ENCODE peak calls at places on chromosomes 2 and 18, in five cellular contexts. V is A549, M is K562, A is GM23338, T is GM12878. O is an unnamed sample.

GRCh38 chr18:26309283-26309682 is 83.0 kb downstream of the TAF4B start:
- DNase-seq in V (no peak), M (no peak), A (no peak), T (no peak), O (no peak)

GRCh38 chr2:189952536-189953109 is 109.9 kb downstream of the MSTN start:
- DNase-seq in V (no peak), M (no peak), A (no peak), T (peak; percentile 65), O (no peak)

GRCh38 chr2:224576098-224576715 is 9.0 kb downstream of the CUL3 start:
- DNase-seq in V (no peak), M (no peak), A (no peak), T (peak; percentile 43), O (no peak)

GRCh38 chr2:23312996-23313606 is 71.9 kb upstream of the KLHL29 start:
- DNase-seq in V (peak; percentile 28), M (peak; percentile 75), A (peak; percentile 84), T (peak; percentile 5), O (no peak)

GRCh38 chr18:23141022-23141999 is 6.0 kb downstream of the CABLES1 start:
- DNase-seq in V (no peak), M (no peak), A (no peak), T (no peak), O (peak; percentile 93)

GRCh38 chr18:13447621-13448020 is 229.1 kb downstream of the LDLRAD4 start:
- DNase-seq in V (peak; percentile 70), M (no peak), A (peak; percentile 48), T (no peak), O (no peak)

GRCh38 chr18:32418148-32418547 is 52.5 kb downstream of the GAREM1 start:
- DNase-seq in V (no peak), M (no peak), A (no peak), T (no peak), O (peak; percentile 25)

GRCh38 chr2:233247744-233248143 is 3.7 kb upstream of the ATG16L1 start:
- DNase-seq in V (peak; percentile 89), M (peak; percentile 23), A (no peak), T (no peak), O (peak; percentile 61)

GRCh38 chr18:55243852-55244251 is 284.6 kb upstream of the CCDC68 start:
- DNase-seq in V (no peak), M (no peak), A (no peak), T (no peak), O (no peak)

GRCh38 chr2:166092889-166093288 is 34.9 kb downstream of the SCN1A start:
- DNase-seq in V (no peak), M (no peak), A (no peak), T (no peak), O (no peak)

GRCh38 chr2:178834086-178834485 is 26.9 kb upstream of the TTN start:
- DNase-seq in V (no peak), M (no peak), A (no peak), T (no peak), O (no peak)

GRCh38 chr2:15828576-15828975 is 111.8 kb upstream of the MYCN start:
- DNase-seq in V (no peak), M (no peak), A (no peak), T (no peak), O (no peak)

GRCh38 chr2:122018736-122019135 is 263.3 kb downstream of the TSN start:
- DNase-seq in V (no peak), M (no peak), A (no peak), T (no peak), O (no peak)

GRCh38 chr18:79620586-79621165 is 58.9 kb upstream of the CTDP1 start:
- DNase-seq in V (no peak), M (no peak), A (no peak), T (no peak), O (no peak)

GRCh38 chr18:52242711-52243110 is 97.3 kb upstream of the DCC start:
- DNase-seq in V (no peak), M (no peak), A (no peak), T (no peak), O (no peak)

GRCh38 chr18:62848946-62849345 is 133.6 kb downstream of the PHLPP1 start:
- DNase-seq in V (no peak), M (no peak), A (no peak), T (no peak), O (no peak)

GRCh38 chr2:178306351-178307073 is 112.2 kb downstream of the OSBPL6 start:
- DNase-seq in V (peak; percentile 62), M (peak; percentile 47), A (peak; percentile 84), T (peak; percentile 31), O (peak; percentile 62)

GRCh38 chr2:25341031-25341727 is 546 bp downstream of the DNMT3A start:
- DNase-seq in V (no peak), M (peak; percentile 65), A (no peak), T (no peak), O (no peak)

DNA sequence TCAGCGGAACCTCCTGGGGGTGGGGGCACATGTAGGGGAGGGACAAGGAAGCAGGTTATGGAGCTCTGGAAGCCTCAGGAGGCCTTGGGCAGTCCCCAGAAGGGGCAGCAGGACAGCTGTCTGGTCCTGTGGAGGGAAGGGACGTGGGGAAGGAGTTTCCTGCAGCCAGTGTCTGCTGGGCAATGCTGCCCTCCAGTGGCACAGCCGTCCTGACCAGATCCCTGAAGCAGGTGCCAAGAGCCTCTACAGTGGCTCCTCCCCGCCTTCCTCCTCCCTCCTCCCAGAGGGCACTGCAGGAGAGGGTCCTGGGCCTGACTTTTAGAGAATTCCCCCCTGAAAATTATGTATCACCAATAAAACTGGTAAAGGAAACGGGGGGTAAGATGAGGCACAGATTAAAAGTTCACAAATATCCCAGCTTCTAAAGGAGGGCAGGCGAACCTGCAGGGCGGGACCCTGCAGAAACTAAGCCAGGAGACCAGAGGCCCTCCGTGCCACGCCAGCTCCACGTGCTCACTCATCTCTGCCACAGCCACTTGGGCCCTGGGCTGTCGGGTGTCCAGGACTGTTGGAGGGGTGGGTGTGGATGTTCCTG is 258.5 kb downstream of the TWIST2 start:
- DNase-seq in V (peak; percentile 73), M (peak; percentile 34), A (peak; percentile 52), T (no peak), O (peak; percentile 43)
- TF ChIP-seq JUNB in V (no peak), M (no peak), A (no peak), T (no peak), O (no peak)

DNA sequence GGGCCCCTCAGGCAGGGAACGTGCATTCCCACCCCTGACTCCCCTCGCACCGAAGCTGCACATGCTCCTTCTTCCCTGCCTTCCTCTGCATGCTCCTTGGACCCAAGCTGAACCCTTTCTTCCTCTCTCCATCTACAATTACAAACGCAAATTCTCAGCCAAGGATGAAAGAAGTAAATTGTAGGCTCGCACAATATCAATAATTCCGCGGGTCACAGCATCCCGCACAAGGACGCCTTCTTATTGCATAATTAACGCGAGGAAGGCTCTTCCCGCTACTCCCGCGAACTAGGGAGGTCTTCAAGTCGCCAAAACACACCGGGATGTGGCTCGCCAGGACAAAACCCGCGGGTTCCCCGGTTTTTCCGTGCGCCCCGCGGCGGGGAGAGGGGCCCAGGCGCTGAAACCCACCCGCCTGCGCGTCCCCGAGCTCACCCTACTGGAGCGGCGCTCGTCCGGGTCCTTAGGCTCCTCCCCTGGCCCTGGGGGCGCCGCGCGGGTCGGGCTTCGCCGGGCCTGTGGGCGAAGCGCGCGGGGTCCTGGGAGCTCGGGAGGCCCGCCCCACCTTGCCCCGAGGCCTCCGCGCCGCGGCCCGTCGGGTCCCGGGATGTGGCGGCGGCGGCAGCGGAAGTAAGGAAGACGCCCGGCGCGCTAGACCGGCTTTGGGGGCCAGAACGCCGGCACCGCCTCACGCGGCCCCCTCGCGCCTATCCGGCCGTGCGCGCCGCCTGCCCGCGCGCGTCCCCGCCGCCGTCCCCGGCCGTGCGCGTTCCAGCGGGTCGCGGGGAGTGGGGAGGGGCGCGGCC is at the start of gene CHST10:
- DNase-seq in V (peak; percentile 59), M (peak; percentile 92), A (peak; percentile 73), T (no peak), O (peak; percentile 42)
- H3K27ac ChIP-seq in V (peak within 1 kb of the TSS; percentile 86), M (peak within 1 kb of the TSS; percentile 79), A (peak within 1 kb of the TSS; percentile 71), T (peak within 1 kb of the TSS; percentile 47), O (peak within 1 kb of the TSS; percentile 39)

GRCh38 chr2:68027959-68028358 is 34.8 kb downstream of the C1D start:
- DNase-seq in V (no peak), M (no peak), A (no peak), T (no peak), O (no peak)
- TF ChIP-seq JUNB in V (no peak), M (no peak), A (no peak), T (no peak), O (no peak)

GRCh38 chr2:113157897-113158753 is 15.6 kb upstream of the PSD4 start:
- DNase-seq in V (peak; percentile 26), M (no peak), A (no peak), T (no peak), O (no peak)
- H3K27ac ChIP-seq in V (peak overlapping the region; percentile 85), M (no peak overlapping the region), A (no peak overlapping the region), T (no peak overlapping the region), O (peak overlapping the region; percentile 51)

DNA sequence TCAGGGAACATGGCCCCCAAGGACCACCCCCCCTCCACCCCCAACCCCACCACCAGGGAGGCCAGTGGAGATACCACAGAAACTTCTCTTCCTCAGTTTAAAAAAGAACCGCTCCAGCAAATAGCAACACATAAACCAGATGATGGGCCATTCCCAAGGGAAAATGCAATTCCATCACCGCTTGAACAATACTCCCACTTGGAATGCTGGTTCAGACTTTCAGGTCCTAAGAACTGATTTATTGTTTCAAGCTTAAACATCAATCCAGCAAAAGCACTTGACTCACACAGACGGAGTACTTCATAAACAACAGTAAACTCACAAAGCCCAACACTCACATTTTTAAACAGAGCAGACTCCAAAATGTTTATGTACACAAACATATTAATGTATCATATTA is 6.9 kb downstream of the HDAC4 start:
- DNase-seq in V (no peak), M (no peak), A (no peak), T (no peak), O (no peak)
- TF ChIP-seq JUNB in V (no peak), M (no peak), A (no peak), T (no peak), O (no peak)

GRCh38 chr2:219418155-219418569 is at the start of gene DES:
- DNase-seq in V (no peak), M (no peak), A (peak; percentile 60), T (no peak), O (no peak)
- H3K27ac ChIP-seq in V (no peak within 1 kb of the TSS), M (peak within 1 kb of the TSS; percentile 64), A (no peak within 1 kb of the TSS), T (no peak within 1 kb of the TSS), O (no peak within 1 kb of the TSS)

GRCh38 chr2:237262838-237263771 is 150.9 kb downstream of the COL6A3 start:
- DNase-seq in V (no peak), M (no peak), A (no peak), T (no peak), O (no peak)
- TF ChIP-seq JUNB in V (peak; percentile 62), M (no peak), A (no peak), T (no peak), O (no peak)